ENCODE peak calls at places on chromosome 1, in five cellular contexts. One of them, this sample, is unnamed. For H3K4me1, the result is how much of the 10 kb centered on the place peaks cover.

GRCh38 chr1:225525377-225525776 is 97.5 kb upstream of the LBR start:
- DNase-seq in right lobe of liver: no peak
- DNase-seq in CD4-positive, alpha-beta memory T cell: no peak
- DNase-seq in Peyer's patch: no peak
- DNase-seq in pancreas: no peak
- DNase-seq in this sample: no peak

GRCh38 chr1:77536813-77537212 is 145.6 kb downstream of the ZZZ3 start:
- DNase-seq in right lobe of liver: no peak
- DNase-seq in CD4-positive, alpha-beta memory T cell: no peak
- DNase-seq in Peyer's patch: no peak
- DNase-seq in pancreas: no peak
- DNase-seq in this sample: no peak

GRCh38 chr1:193019442-193020026 is 39.6 kb downstream of the UCHL5 start:
- DNase-seq in right lobe of liver: no peak
- DNase-seq in CD4-positive, alpha-beta memory T cell: peak
- DNase-seq in Peyer's patch: no peak
- DNase-seq in pancreas: no peak
- DNase-seq in this sample: no peak

GRCh38 chr1:19213580-19213979 is 3.5 kb upstream of the UBR4 start:
- DNase-seq in right lobe of liver: no peak
- DNase-seq in CD4-positive, alpha-beta memory T cell: no peak
- DNase-seq in Peyer's patch: no peak
- DNase-seq in pancreas: no peak
- DNase-seq in this sample: no peak

GRCh38 chr1:52157582-52157981 is 15.7 kb downstream of the ZFYVE9 start:
- DNase-seq in right lobe of liver: no peak
- DNase-seq in CD4-positive, alpha-beta memory T cell: no peak
- DNase-seq in Peyer's patch: no peak
- DNase-seq in pancreas: no peak
- DNase-seq in this sample: no peak

GRCh38 chr1:2976180-2976562 is 45.1 kb upstream of the ACTRT2 start:
- DNase-seq in right lobe of liver: no peak
- DNase-seq in CD4-positive, alpha-beta memory T cell: no peak
- DNase-seq in Peyer's patch: peak
- DNase-seq in pancreas: no peak
- DNase-seq in this sample: no peak

GRCh38 chr1:232575524-232576040 is 54.4 kb downstream of the SIPA1L2 start:
- DNase-seq in right lobe of liver: no peak
- DNase-seq in CD4-positive, alpha-beta memory T cell: no peak
- DNase-seq in Peyer's patch: no peak
- DNase-seq in pancreas: no peak
- DNase-seq in this sample: no peak

GRCh38 chr1:147236959-147237791 is 5.3 kb upstream of the CHD1L start:
- DNase-seq in right lobe of liver: peak
- DNase-seq in CD4-positive, alpha-beta memory T cell: no peak
- DNase-seq in Peyer's patch: peak
- DNase-seq in pancreas: no peak
- DNase-seq in this sample: no peak

GRCh38 chr1:53905509-53905908 is 11.5 kb downstream of the DIO1 start:
- DNase-seq in right lobe of liver: no peak
- DNase-seq in CD4-positive, alpha-beta memory T cell: no peak
- DNase-seq in Peyer's patch: no peak
- DNase-seq in pancreas: no peak
- DNase-seq in this sample: no peak

GRCh38 chr1:14009576-14009975 is 309.6 kb downstream of the PRDM2 start:
- DNase-seq in right lobe of liver: no peak
- DNase-seq in CD4-positive, alpha-beta memory T cell: no peak
- DNase-seq in Peyer's patch: no peak
- DNase-seq in pancreas: no peak
- DNase-seq in this sample: no peak

GRCh38 chr1:218967836-218968235 is 205.8 kb upstream of the LYPLAL1 start:
- DNase-seq in right lobe of liver: no peak
- DNase-seq in CD4-positive, alpha-beta memory T cell: no peak
- DNase-seq in Peyer's patch: no peak
- DNase-seq in pancreas: no peak
- DNase-seq in this sample: no peak

GRCh38 chr1:214296860-214297699 is 16.1 kb downstream of the SMYD2 start:
- DNase-seq in right lobe of liver: no peak
- DNase-seq in CD4-positive, alpha-beta memory T cell: no peak
- DNase-seq in Peyer's patch: no peak
- DNase-seq in pancreas: no peak
- DNase-seq in this sample: no peak

GRCh38 chr1:32273389-32274208 is 18.3 kb upstream of the HDAC1 start:
- DNase-seq in right lobe of liver: no peak
- DNase-seq in CD4-positive, alpha-beta memory T cell: peak
- DNase-seq in Peyer's patch: no peak
- DNase-seq in pancreas: no peak
- DNase-seq in this sample: peak

GRCh38 chr1:38489844-38490270 is 369.7 kb downstream of the RRAGC start:
- DNase-seq in right lobe of liver: no peak
- DNase-seq in CD4-positive, alpha-beta memory T cell: peak
- DNase-seq in Peyer's patch: no peak
- DNase-seq in pancreas: no peak
- DNase-seq in this sample: no peak

GRCh38 chr1:66231162-66232077 is 302.5 kb upstream of the SGIP1 start:
- DNase-seq in right lobe of liver: no peak
- DNase-seq in CD4-positive, alpha-beta memory T cell: no peak
- DNase-seq in Peyer's patch: no peak
- DNase-seq in pancreas: no peak
- DNase-seq in this sample: no peak

GRCh38 chr1:19735419-19736127 is 64.1 kb downstream of the TMCO4 start:
- DNase-seq in right lobe of liver: peak
- DNase-seq in CD4-positive, alpha-beta memory T cell: no peak
- DNase-seq in Peyer's patch: no peak
- DNase-seq in pancreas: peak
- DNase-seq in this sample: no peak

GRCh38 chr1:236951672-236952071 is 52.6 kb downstream of the MT1HL1 start:
- DNase-seq in right lobe of liver: no peak
- DNase-seq in CD4-positive, alpha-beta memory T cell: no peak
- DNase-seq in Peyer's patch: no peak
- DNase-seq in pancreas: no peak
- DNase-seq in this sample: no peak

GRCh38 chr1:55735110-55735509 is 519.9 kb upstream of the USP24 start:
- DNase-seq in right lobe of liver: no peak
- DNase-seq in CD4-positive, alpha-beta memory T cell: no peak
- DNase-seq in Peyer's patch: no peak
- DNase-seq in pancreas: no peak
- DNase-seq in this sample: no peak

GRCh38 chr1:60924964-60925798 is 157.2 kb upstream of the NFIA start:
- DNase-seq in right lobe of liver: no peak
- DNase-seq in CD4-positive, alpha-beta memory T cell: no peak
- DNase-seq in Peyer's patch: peak
- DNase-seq in pancreas: no peak
- DNase-seq in this sample: no peak

GRCh38 chr1:150807674-150808073 is 386 bp downstream of the CTSK start:
- DNase-seq in right lobe of liver: no peak
- DNase-seq in CD4-positive, alpha-beta memory T cell: no peak
- DNase-seq in Peyer's patch: no peak
- DNase-seq in pancreas: no peak
- DNase-seq in this sample: no peak

GRCh38 chr1:150809651-150810050 is 1.6 kb upstream of the CTSK start:
- DNase-seq in right lobe of liver: no peak
- DNase-seq in CD4-positive, alpha-beta memory T cell: no peak
- DNase-seq in Peyer's patch: no peak
- DNase-seq in pancreas: no peak
- DNase-seq in this sample: no peak

GRCh38 chr1:150808851-150809250 is 791 bp upstream of the CTSK start:
- DNase-seq in right lobe of liver: no peak
- DNase-seq in CD4-positive, alpha-beta memory T cell: no peak
- DNase-seq in Peyer's patch: no peak
- DNase-seq in pancreas: no peak
- DNase-seq in this sample: no peak

GRCh38 chr1:150807257-150807637 is 813 bp downstream of the CTSK start:
- DNase-seq in right lobe of liver: no peak
- DNase-seq in CD4-positive, alpha-beta memory T cell: no peak
- DNase-seq in Peyer's patch: no peak
- DNase-seq in pancreas: no peak
- DNase-seq in this sample: no peak

DNA sequence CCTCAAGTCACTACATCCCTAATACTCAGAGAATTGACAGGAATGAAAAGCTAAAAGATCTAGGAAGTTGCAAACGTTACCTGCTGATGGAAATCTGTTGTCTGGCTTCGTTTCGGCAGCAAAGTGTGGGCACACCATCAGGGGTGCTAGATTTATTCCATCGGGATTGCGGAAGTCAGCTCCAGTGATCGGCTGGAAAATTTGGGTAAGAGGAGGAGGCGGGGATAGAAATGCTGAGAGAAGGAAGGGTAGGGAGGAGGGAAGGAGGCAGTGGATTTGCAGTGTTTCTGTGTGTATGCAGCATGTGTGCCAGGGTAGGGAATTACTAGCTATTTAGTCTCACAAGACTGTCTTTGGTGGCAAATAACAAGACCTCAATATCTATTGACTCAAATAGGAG is at the start of gene CTSK:
- DNase-seq in right lobe of liver: no peak
- DNase-seq in CD4-positive, alpha-beta memory T cell: no peak
- DNase-seq in Peyer's patch: no peak
- DNase-seq in pancreas: no peak
- DNase-seq in this sample: no peak
- H3K4me1 ChIP-seq in right lobe of liver: under half
- H3K4me1 ChIP-seq in CD4-positive, alpha-beta memory T cell: under half
- H3K4me1 ChIP-seq in Peyer's patch: under half
- H3K4me1 ChIP-seq in pancreas: under half
- H3K4me1 ChIP-seq in this sample: under half

DNA sequence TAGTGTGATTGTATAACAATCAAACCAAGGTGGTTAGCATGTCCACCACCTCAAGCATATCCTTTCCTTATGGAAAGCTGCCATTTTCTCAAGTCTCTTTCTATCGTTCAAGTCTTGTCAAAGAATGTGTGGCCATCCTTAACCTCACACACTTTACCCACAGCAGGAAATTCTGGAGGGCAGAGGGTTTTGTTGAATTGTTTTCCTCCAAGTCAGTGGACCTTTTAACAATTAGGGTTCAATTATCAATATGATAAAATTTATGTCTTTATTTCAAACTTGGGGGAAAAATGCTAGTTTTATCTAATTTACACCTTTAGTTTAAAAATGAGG is 14.2 kb upstream of the PTPRC start:
- DNase-seq in right lobe of liver: no peak
- DNase-seq in CD4-positive, alpha-beta memory T cell: no peak
- DNase-seq in Peyer's patch: no peak
- DNase-seq in pancreas: no peak
- DNase-seq in this sample: no peak
- H3K4me1 ChIP-seq in right lobe of liver: under half
- H3K4me1 ChIP-seq in CD4-positive, alpha-beta memory T cell: half or more
- H3K4me1 ChIP-seq in Peyer's patch: under half
- H3K4me1 ChIP-seq in pancreas: under half
- H3K4me1 ChIP-seq in this sample: half or more

GRCh38 chr1:213075725-213076124 is 24.7 kb downstream of the RPS6KC1 start:
- DNase-seq in right lobe of liver: no peak
- DNase-seq in CD4-positive, alpha-beta memory T cell: no peak
- DNase-seq in Peyer's patch: no peak
- DNase-seq in pancreas: no peak
- DNase-seq in this sample: no peak
- H3K4me1 ChIP-seq in right lobe of liver: under half
- H3K4me1 ChIP-seq in CD4-positive, alpha-beta memory T cell: under half
- H3K4me1 ChIP-seq in Peyer's patch: under half
- H3K4me1 ChIP-seq in pancreas: under half
- H3K4me1 ChIP-seq in this sample: under half

DNA sequence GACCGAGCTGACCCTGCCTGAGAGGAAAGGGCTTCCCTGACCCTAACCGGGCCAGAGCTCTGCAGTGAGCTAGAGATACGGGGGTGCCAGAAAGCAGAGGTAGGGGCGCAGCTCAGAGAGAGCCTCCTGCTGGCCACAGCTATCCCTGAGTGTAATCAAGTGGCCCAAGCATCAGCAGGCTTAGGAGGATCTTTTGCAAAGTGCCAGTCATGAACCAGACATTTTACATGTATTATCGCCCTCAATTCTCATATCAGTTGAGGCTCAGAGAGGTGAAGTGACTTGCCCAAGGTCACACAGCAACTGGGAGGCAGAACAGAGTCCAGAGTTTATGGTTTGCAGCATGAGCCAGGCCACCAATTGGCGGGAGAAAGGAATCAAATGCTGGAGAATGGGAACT is 7.0 kb upstream of the ID3 start:
- DNase-seq in right lobe of liver: no peak
- DNase-seq in CD4-positive, alpha-beta memory T cell: no peak
- DNase-seq in Peyer's patch: no peak
- DNase-seq in pancreas: no peak
- DNase-seq in this sample: no peak
- H3K4me1 ChIP-seq in right lobe of liver: under half
- H3K4me1 ChIP-seq in CD4-positive, alpha-beta memory T cell: under half
- H3K4me1 ChIP-seq in Peyer's patch: under half
- H3K4me1 ChIP-seq in pancreas: under half
- H3K4me1 ChIP-seq in this sample: under half

DNA sequence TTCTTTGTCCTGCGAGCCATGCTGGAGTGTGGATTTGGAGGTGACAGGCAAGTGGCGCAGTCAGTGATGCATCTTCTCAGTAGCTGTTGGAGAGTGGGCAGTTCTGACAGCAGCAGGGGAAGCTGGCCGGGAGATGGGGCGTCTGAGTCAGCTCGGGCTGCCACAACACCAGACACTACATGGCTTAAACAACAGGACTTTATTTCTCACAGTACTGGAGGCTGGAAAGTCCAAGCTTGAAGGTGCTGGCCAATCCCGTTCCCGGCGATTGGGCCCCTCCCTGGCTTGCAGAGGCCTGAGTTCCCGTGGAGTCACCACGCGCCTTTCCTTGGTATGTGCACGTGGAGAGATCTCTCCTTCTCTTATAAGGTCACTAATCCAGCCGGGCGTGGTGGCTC is 16.6 kb downstream of the SLC27A3 start:
- DNase-seq in right lobe of liver: no peak
- DNase-seq in CD4-positive, alpha-beta memory T cell: no peak
- DNase-seq in Peyer's patch: no peak
- DNase-seq in pancreas: no peak
- DNase-seq in this sample: no peak
- H3K4me1 ChIP-seq in right lobe of liver: under half
- H3K4me1 ChIP-seq in CD4-positive, alpha-beta memory T cell: under half
- H3K4me1 ChIP-seq in Peyer's patch: under half
- H3K4me1 ChIP-seq in pancreas: under half
- H3K4me1 ChIP-seq in this sample: under half

GRCh38 chr1:24739241-24739640 is 6.0 kb upstream of the CLIC4 start:
- DNase-seq in right lobe of liver: no peak
- DNase-seq in CD4-positive, alpha-beta memory T cell: no peak
- DNase-seq in Peyer's patch: no peak
- DNase-seq in pancreas: no peak
- DNase-seq in this sample: no peak

GRCh38 chr1:24745711-24746582 is 700 bp downstream of the CLIC4 start:
- DNase-seq in right lobe of liver: peak
- DNase-seq in CD4-positive, alpha-beta memory T cell: peak
- DNase-seq in Peyer's patch: no peak
- DNase-seq in pancreas: peak
- DNase-seq in this sample: no peak

GRCh38 chr1:24742090-24742938 is 2.9 kb upstream of the CLIC4 start:
- DNase-seq in right lobe of liver: no peak
- DNase-seq in CD4-positive, alpha-beta memory T cell: no peak
- DNase-seq in Peyer's patch: no peak
- DNase-seq in pancreas: no peak
- DNase-seq in this sample: no peak

GRCh38 chr1:24744911-24745710 is at the start of gene CLIC4:
- DNase-seq in right lobe of liver: peak
- DNase-seq in CD4-positive, alpha-beta memory T cell: peak
- DNase-seq in Peyer's patch: peak
- DNase-seq in pancreas: peak
- DNase-seq in this sample: peak

GRCh38 chr1:24743404-24744211 is 1.6 kb upstream of the CLIC4 start:
- DNase-seq in right lobe of liver: no peak
- DNase-seq in CD4-positive, alpha-beta memory T cell: no peak
- DNase-seq in Peyer's patch: no peak
- DNase-seq in pancreas: no peak
- DNase-seq in this sample: no peak
- H3K4me1 ChIP-seq in right lobe of liver: under half
- H3K4me1 ChIP-seq in CD4-positive, alpha-beta memory T cell: under half
- H3K4me1 ChIP-seq in Peyer's patch: under half
- H3K4me1 ChIP-seq in pancreas: under half
- H3K4me1 ChIP-seq in this sample: under half